ENCODE peak calls at places on chromosomes 11 and 22, in six cellular contexts. W, J, M, U, L and E are unnamed samples.

GRCh38 chr11:2831826-2832717 is 53.5 kb downstream of the CDKN1C start:
- DNase-seq in U (no peak), W (no peak), M (no peak), J (peak; percentile 9), L (no peak), E (no peak)

GRCh38 chr11:78830277-78830676 is 255.6 kb upstream of the NARS2 start:
- DNase-seq in L (peak; percentile 7), J (no peak), U (no peak), W (no peak), M (no peak), E (no peak)

GRCh38 chr11:35160248-35160820 is 21.4 kb downstream of the CD44 start:
- DNase-seq in J (no peak), U (no peak), W (no peak), M (no peak), L (no peak), E (no peak)

GRCh38 chr11:65560555-65561418 is 2.6 kb upstream of the LTBP3 start:
- DNase-seq in L (peak; percentile 87), U (peak; percentile 81), W (peak; percentile 61), J (peak; percentile 61), M (peak; percentile 89), E (peak; percentile 53)

GRCh38 chr22:38110863-38111852 is 674 bp upstream of the BAIAP2L2 start:
- DNase-seq in J (no peak), L (no peak), U (no peak), W (no peak), M (no peak), E (no peak)

GRCh38 chr11:88861618-88862017 is 204.2 kb downstream of the GRM5 start:
- DNase-seq in W (no peak), U (no peak), L (peak; percentile 2), M (no peak), J (no peak), E (no peak)

GRCh38 chr11:78187366-78188011 is 937 bp downstream of the KCTD21 start:
- DNase-seq in J (no peak), M (peak; percentile 42), W (no peak), L (no peak), U (no peak), E (no peak)

GRCh38 chr11:67615455-67616430 is 9.0 kb downstream of the NDUFV1 start:
- DNase-seq in J (no peak), L (no peak), M (no peak), W (peak; percentile 64), U (peak; percentile 42), E (no peak)

GRCh38 chr11:7949934-7950333 is 8.4 kb upstream of the OR10A3 start:
- DNase-seq in M (no peak), U (no peak), W (no peak), J (no peak), L (no peak), E (no peak)

GRCh38 chr22:35411112-35411511 is 11.2 kb downstream of the MCM5 start:
- DNase-seq in M (no peak), U (no peak), W (no peak), L (no peak), J (no peak), E (no peak)

GRCh38 chr11:60873533-60873932 is 6.2 kb downstream of the ZP1 start:
- DNase-seq in J (no peak), U (no peak), L (no peak), M (peak; percentile 54), W (no peak), E (no peak)

GRCh38 chr11:13320688-13321087 is 43.1 kb downstream of the BMAL1 start:
- DNase-seq in U (no peak), L (no peak), W (no peak), M (no peak), J (no peak), E (no peak)

GRCh38 chr11:121591405-121592033 is 138.8 kb upstream of the SORL1-AS1 start:
- DNase-seq in J (no peak), W (peak; percentile 76), M (peak; percentile 74), L (peak; percentile 60), U (peak; percentile 31), E (peak; percentile 46)

GRCh38 chr22:22993184-22993583 is 77.1 kb upstream of the GNAZ start:
- DNase-seq in W (no peak), M (no peak), J (no peak), L (no peak), U (no peak), E (no peak)

GRCh38 chr22:17980013-17980510 is 44.3 kb downstream of the MICAL3 start:
- DNase-seq in W (no peak), M (no peak), J (no peak), U (no peak), L (no peak), E (no peak)

GRCh38 chr11:134737563-134738510 is 325.8 kb upstream of the B3GAT1 start:
- DNase-seq in M (no peak), U (no peak), L (no peak), W (no peak), J (no peak), E (no peak)

GRCh38 chr22:50296658-50297490 is 10.6 kb downstream of the PLXNB2 start:
- DNase-seq in J (no peak), L (no peak), W (no peak), U (no peak), M (no peak), E (no peak)

GRCh38 chr11:48006301-48006992 is 26.1 kb downstream of the PTPRJ start:
- DNase-seq in U (no peak), W (no peak), J (no peak), L (peak; percentile 82), M (no peak), E (no peak)

GRCh38 chr22:44098966-44099530 is 74.9 kb downstream of the PARVB start:
- DNase-seq in J (no peak), W (no peak), L (no peak), M (peak; percentile 56), U (no peak), E (no peak)

GRCh38 chr22:36085476-36086169 is 57.0 kb upstream of the RBFOX2 start:
- DNase-seq in M (peak; percentile 35), J (no peak), W (no peak), L (no peak), U (no peak), E (no peak)

GRCh38 chr11:73469401-73469800 is 93.2 kb downstream of the RELT start:
- DNase-seq in U (no peak), W (no peak), L (no peak), M (no peak), J (no peak), E (no peak)

GRCh38 chr11:114397349-114397982 is 2.8 kb downstream of the C11orf71 start:
- DNase-seq in W (no peak), L (no peak), J (no peak), M (no peak), U (peak; percentile 42), E (no peak)

GRCh38 chr22:50517495-50518260 is 7.7 kb downstream of the SCO2 start:
- DNase-seq in W (no peak), U (no peak), M (no peak), L (no peak), J (no peak), E (no peak)

GRCh38 chr11:23021287-23021863 is 161.1 kb upstream of the CCDC179 start:
- DNase-seq in W (peak; percentile 49), U (peak; percentile 20), J (no peak), L (peak; percentile 14), M (no peak), E (no peak)

GRCh38 chr11:24375351-24375750 is 121.5 kb upstream of the LUZP2 start:
- DNase-seq in M (no peak), L (no peak), J (no peak), W (no peak), U (no peak), E (no peak)

GRCh38 chr11:125072210-125072960 is 9.3 kb downstream of the SLC37A2 start:
- DNase-seq in L (no peak), M (peak; percentile 71), U (no peak), W (no peak), J (no peak), E (no peak)

GRCh38 chr11:125069796-125070195 is 6.7 kb downstream of the SLC37A2 start:
- DNase-seq in U (no peak), L (no peak), W (no peak), J (no peak), M (no peak), E (no peak)

GRCh38 chr11:125071831-125072209 is 8.7 kb downstream of the SLC37A2 start:
- DNase-seq in U (no peak), M (no peak), L (no peak), J (no peak), W (no peak), E (no peak)

GRCh38 chr11:125070699-125071254 is 7.7 kb downstream of the SLC37A2 start:
- DNase-seq in J (peak; percentile 59), U (no peak), L (peak; percentile 60), W (peak; percentile 40), M (peak; percentile 86), E (no peak)

GRCh38 chr11:125071408-125071807 is 8.3 kb downstream of the SLC37A2 start:
- DNase-seq in J (no peak), L (no peak), W (no peak), M (peak; percentile 69), U (no peak), E (no peak)
- H3K27ac ChIP-seq in J (peak overlapping the region; percentile 20), L (no peak overlapping the region), W (no peak overlapping the region), M (peak overlapping the region; percentile 45), U (no peak overlapping the region), E (peak overlapping the region; percentile 66)

GRCh38 chr11:46309669-46310288 is 32.3 kb downstream of the CREB3L1 start:
- DNase-seq in W (no peak), U (no peak), J (no peak), M (no peak), L (no peak), E (no peak)
- H3K27ac ChIP-seq in W (no peak overlapping the region), U (no peak overlapping the region), J (no peak overlapping the region), M (no peak overlapping the region), L (no peak overlapping the region), E (no peak overlapping the region)

DNA sequence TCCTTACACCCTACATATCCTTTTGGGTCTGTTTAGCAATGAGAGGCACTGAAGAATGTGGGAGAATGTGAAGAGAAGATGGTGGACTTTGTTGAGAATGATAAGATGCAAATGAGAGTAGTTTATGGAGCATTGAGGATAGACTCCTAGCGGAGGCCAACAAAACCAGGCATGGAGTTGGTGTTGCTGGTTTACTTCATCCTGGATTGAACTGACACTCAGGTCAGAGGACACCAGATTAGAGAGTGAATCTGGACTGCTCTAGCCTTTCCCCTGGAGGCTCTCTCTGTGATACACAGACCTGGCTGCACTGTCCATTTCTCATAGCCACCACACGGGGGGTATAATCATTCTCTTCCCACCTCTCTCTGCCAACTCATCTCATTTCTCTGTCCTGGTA is 98.7 kb downstream of the MICAL2 start:
- DNase-seq in M (no peak), U (no peak), W (no peak), L (no peak), J (no peak), E (no peak)
- H3K27ac ChIP-seq in M (peak overlapping the region; percentile 39), U (no peak overlapping the region), W (no peak overlapping the region), L (no peak overlapping the region), J (no peak overlapping the region), E (no peak overlapping the region)

GRCh38 chr11:94088906-94089305 is 39.7 kb upstream of the PANX1 start:
- DNase-seq in L (no peak), J (no peak), M (no peak), U (no peak), W (no peak), E (no peak)
- H3K27ac ChIP-seq in L (no peak overlapping the region), J (no peak overlapping the region), M (no peak overlapping the region), U (no peak overlapping the region), W (no peak overlapping the region), E (no peak overlapping the region)

GRCh38 chr11:122617926-122618325 is 37.6 kb upstream of the UBASH3B start:
- DNase-seq in L (no peak), W (no peak), M (no peak), U (no peak), J (no peak), E (no peak)
- H3K27ac ChIP-seq in L (no peak overlapping the region), W (no peak overlapping the region), M (no peak overlapping the region), U (no peak overlapping the region), J (no peak overlapping the region), E (no peak overlapping the region)